ENCODE peak calls at places on chromosomes 13 and 19, in seven cellular contexts. One of them, this sample, is unnamed.

GRCh38 chr13:102983496-102983895 is 82.7 kb downstream of the SLC10A2 start:
- DNase-seq in thoracic aorta: no peak
- DNase-seq in heart right ventricle: no peak
- DNase-seq in CD8-positive, alpha-beta T cell: no peak
- DNase-seq in left lung: no peak
- DNase-seq in GM23248: peak; percentile 12
- DNase-seq in A549: no peak
- DNase-seq in this sample: no peak

GRCh38 chr13:112095354-112095753 is 28.4 kb downstream of the SOX1 start:
- DNase-seq in CD8-positive, alpha-beta T cell: no peak
- DNase-seq in left lung: no peak
- DNase-seq in GM23248: no peak
- DNase-seq in heart right ventricle: no peak
- DNase-seq in thoracic aorta: no peak
- DNase-seq in A549: no peak
- DNase-seq in this sample: no peak

GRCh38 chr19:35812220-35813042 is at the start of gene PRODH2:
- DNase-seq in thoracic aorta: no peak
- DNase-seq in A549: no peak
- DNase-seq in heart right ventricle: no peak
- DNase-seq in GM23248: no peak
- DNase-seq in CD8-positive, alpha-beta T cell: no peak
- DNase-seq in left lung: no peak
- DNase-seq in this sample: no peak

GRCh38 chr13:36789730-36790129 is 29.3 kb upstream of the RFXAP start:
- DNase-seq in thoracic aorta: no peak
- DNase-seq in heart right ventricle: no peak
- DNase-seq in GM23248: no peak
- DNase-seq in left lung: no peak
- DNase-seq in A549: no peak
- DNase-seq in CD8-positive, alpha-beta T cell: no peak
- DNase-seq in this sample: no peak

GRCh38 chr13:59680429-59681024 is 483.2 kb downstream of the DIAPH3 start:
- DNase-seq in A549: peak; percentile 17
- DNase-seq in CD8-positive, alpha-beta T cell: no peak
- DNase-seq in thoracic aorta: no peak
- DNase-seq in heart right ventricle: no peak
- DNase-seq in left lung: no peak
- DNase-seq in GM23248: peak; percentile 47
- DNase-seq in this sample: peak; percentile 33

GRCh38 chr19:20238025-20238623 is 71.1 kb downstream of the ZNF486 start:
- DNase-seq in CD8-positive, alpha-beta T cell: peak; percentile 74
- DNase-seq in left lung: peak; percentile 84
- DNase-seq in heart right ventricle: peak; percentile 90
- DNase-seq in A549: no peak
- DNase-seq in GM23248: peak; percentile 96
- DNase-seq in thoracic aorta: peak; percentile 56
- DNase-seq in this sample: peak; percentile 99

GRCh38 chr19:50796128-50796633 is 6.0 kb downstream of the ACP4 start:
- DNase-seq in thoracic aorta: no peak
- DNase-seq in left lung: no peak
- DNase-seq in GM23248: no peak
- DNase-seq in heart right ventricle: no peak
- DNase-seq in CD8-positive, alpha-beta T cell: no peak
- DNase-seq in A549: peak; percentile 50
- DNase-seq in this sample: no peak

GRCh38 chr19:17107546-17108452 is 32.2 kb downstream of the MYO9B start:
- DNase-seq in thoracic aorta: peak; percentile 96
- DNase-seq in A549: peak; percentile 86
- DNase-seq in CD8-positive, alpha-beta T cell: no peak
- DNase-seq in GM23248: peak; percentile 99
- DNase-seq in left lung: peak; percentile 92
- DNase-seq in heart right ventricle: peak; percentile 80
- DNase-seq in this sample: peak; percentile 87

GRCh38 chr13:77751513-77752456 is 54.3 kb downstream of the SLAIN1 start:
- DNase-seq in thoracic aorta: no peak
- DNase-seq in heart right ventricle: no peak
- DNase-seq in GM23248: peak; percentile 63
- DNase-seq in A549: peak; percentile 42
- DNase-seq in left lung: no peak
- DNase-seq in CD8-positive, alpha-beta T cell: no peak
- DNase-seq in this sample: peak; percentile 13

GRCh38 chr13:44437356-44438233 is 64.0 kb downstream of the SERP2 start:
- DNase-seq in CD8-positive, alpha-beta T cell: no peak
- DNase-seq in GM23248: peak; percentile 64
- DNase-seq in left lung: no peak
- DNase-seq in heart right ventricle: no peak
- DNase-seq in thoracic aorta: no peak
- DNase-seq in A549: peak; percentile 49
- DNase-seq in this sample: peak; percentile 58

GRCh38 chr13:69948016-69948415 is 159.6 kb upstream of the ATXN8OS start:
- DNase-seq in CD8-positive, alpha-beta T cell: no peak
- DNase-seq in left lung: no peak
- DNase-seq in heart right ventricle: no peak
- DNase-seq in A549: no peak
- DNase-seq in thoracic aorta: no peak
- DNase-seq in GM23248: no peak
- DNase-seq in this sample: no peak

GRCh38 chr13:108560092-108560491 is 69.3 kb upstream of the MYO16 start:
- DNase-seq in GM23248: no peak
- DNase-seq in A549: no peak
- DNase-seq in left lung: no peak
- DNase-seq in heart right ventricle: no peak
- DNase-seq in thoracic aorta: no peak
- DNase-seq in CD8-positive, alpha-beta T cell: no peak
- DNase-seq in this sample: no peak

DNA sequence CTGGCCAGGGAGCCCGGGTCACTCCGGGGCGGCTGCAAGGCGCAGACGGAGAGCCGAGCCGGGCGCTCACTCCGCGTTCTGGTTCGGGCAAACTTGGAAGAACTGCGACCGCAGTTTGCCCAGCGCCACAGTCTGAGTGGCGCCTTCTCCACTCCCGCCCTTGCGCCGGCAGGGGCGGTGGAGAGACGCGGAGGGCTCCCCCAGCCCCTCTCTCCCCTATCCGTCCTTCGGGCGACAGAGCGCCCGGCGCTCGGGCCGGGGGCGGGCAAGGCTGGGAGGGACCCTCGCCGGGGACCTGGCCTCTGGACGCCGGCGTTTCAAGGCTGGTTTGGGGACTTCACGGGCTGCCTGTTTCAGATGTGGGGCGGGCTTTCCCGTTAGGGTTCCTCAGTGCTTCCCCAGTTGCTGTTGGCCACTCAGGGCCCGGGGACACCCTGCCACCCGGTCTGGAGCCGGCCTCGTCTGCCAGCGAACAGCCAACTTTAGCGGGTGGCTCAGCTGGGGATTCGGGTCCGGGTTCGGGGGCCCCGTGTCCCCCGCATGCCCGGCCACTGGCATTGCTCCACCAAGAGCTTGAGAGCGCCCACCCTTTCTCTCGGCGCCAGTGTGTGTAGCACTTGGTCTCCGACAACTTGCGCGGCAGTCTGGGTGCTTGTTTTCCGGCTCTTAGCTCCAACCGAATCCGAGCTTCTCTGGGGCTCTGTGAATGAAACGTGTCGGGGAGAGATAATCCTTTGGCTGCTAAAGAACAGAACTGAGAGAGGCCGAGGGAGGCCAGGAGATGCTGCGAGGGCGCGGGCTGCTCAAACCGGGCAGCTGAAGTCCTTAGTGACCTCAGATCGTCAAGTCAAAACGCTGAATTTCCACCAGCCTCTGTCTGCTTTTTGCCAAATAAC is 1.5 kb downstream of the GPC6 start:
- DNase-seq in left lung: peak; percentile 71
- DNase-seq in GM23248: peak; percentile 90
- DNase-seq in CD8-positive, alpha-beta T cell: no peak
- DNase-seq in heart right ventricle: peak; percentile 31
- DNase-seq in thoracic aorta: no peak
- DNase-seq in A549: peak; percentile 59
- DNase-seq in this sample: peak; percentile 94
- H3K27ac ChIP-seq in left lung: peak overlapping the region; percentile 57
- H3K27ac ChIP-seq in GM23248: peak overlapping the region; percentile 73
- H3K27ac ChIP-seq in CD8-positive, alpha-beta T cell: no peak overlapping the region
- H3K27ac ChIP-seq in heart right ventricle: peak overlapping the region; percentile 40
- H3K27ac ChIP-seq in thoracic aorta: peak overlapping the region; percentile 92
- H3K27ac ChIP-seq in A549: peak overlapping the region; percentile 92
- H3K27ac ChIP-seq in this sample: peak overlapping the region; percentile 88

GRCh38 chr19:53531457-53531856 is 6.5 kb upstream of the ZNF331 start:
- DNase-seq in CD8-positive, alpha-beta T cell: no peak
- DNase-seq in A549: no peak
- DNase-seq in heart right ventricle: no peak
- DNase-seq in thoracic aorta: no peak
- DNase-seq in GM23248: no peak
- DNase-seq in left lung: no peak
- DNase-seq in this sample: no peak

GRCh38 chr19:53530622-53531021 is 7.3 kb upstream of the ZNF331 start:
- DNase-seq in A549: no peak
- DNase-seq in left lung: no peak
- DNase-seq in GM23248: no peak
- DNase-seq in CD8-positive, alpha-beta T cell: no peak
- DNase-seq in thoracic aorta: no peak
- DNase-seq in heart right ventricle: no peak
- DNase-seq in this sample: no peak

GRCh38 chr19:53536223-53536543 is 1.8 kb upstream of the ZNF331 start:
- DNase-seq in A549: no peak
- DNase-seq in thoracic aorta: no peak
- DNase-seq in heart right ventricle: no peak
- DNase-seq in CD8-positive, alpha-beta T cell: no peak
- DNase-seq in GM23248: no peak
- DNase-seq in left lung: no peak
- DNase-seq in this sample: no peak

GRCh38 chr19:53537126-53537522 is 821 bp upstream of the ZNF331 start:
- DNase-seq in heart right ventricle: no peak
- DNase-seq in CD8-positive, alpha-beta T cell: no peak
- DNase-seq in GM23248: no peak
- DNase-seq in A549: no peak
- DNase-seq in thoracic aorta: no peak
- DNase-seq in left lung: no peak
- DNase-seq in this sample: no peak

DNA sequence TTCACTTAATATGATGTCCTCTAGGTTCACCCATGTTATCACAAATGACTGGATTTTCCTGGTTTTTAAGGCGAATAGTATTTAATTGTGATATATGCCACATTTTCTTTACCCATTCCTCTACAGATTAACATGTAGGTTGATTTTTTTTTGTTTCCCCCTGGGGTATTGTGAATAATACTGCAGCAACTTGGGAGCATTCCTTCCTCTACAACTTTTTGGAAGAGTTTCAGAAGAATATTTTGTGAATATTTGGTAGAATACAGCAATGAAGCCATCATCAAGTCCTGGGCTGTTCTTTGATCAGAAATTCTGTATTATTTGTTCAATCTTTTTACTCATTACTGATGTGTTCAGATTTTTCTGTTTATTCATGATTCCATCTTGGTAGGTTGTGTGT is 5.6 kb upstream of the ZNF331 start:
- DNase-seq in CD8-positive, alpha-beta T cell: no peak
- DNase-seq in thoracic aorta: no peak
- DNase-seq in heart right ventricle: no peak
- DNase-seq in A549: no peak
- DNase-seq in left lung: no peak
- DNase-seq in GM23248: peak; percentile 47
- DNase-seq in this sample: no peak
- H3K9me3 ChIP-seq in CD8-positive, alpha-beta T cell: no peaks in the 10 kb centered on the region
- H3K9me3 ChIP-seq in thoracic aorta: no peaks in the 10 kb centered on the region
- H3K9me3 ChIP-seq in heart right ventricle: no peaks in the 10 kb centered on the region
- H3K9me3 ChIP-seq in A549: peaks cover 55% of the 10 kb centered on the region
- H3K9me3 ChIP-seq in left lung: no peaks in the 10 kb centered on the region
- H3K9me3 ChIP-seq in GM23248: no peaks in the 10 kb centered on the region
- H3K9me3 ChIP-seq in this sample: no peaks in the 10 kb centered on the region

DNA sequence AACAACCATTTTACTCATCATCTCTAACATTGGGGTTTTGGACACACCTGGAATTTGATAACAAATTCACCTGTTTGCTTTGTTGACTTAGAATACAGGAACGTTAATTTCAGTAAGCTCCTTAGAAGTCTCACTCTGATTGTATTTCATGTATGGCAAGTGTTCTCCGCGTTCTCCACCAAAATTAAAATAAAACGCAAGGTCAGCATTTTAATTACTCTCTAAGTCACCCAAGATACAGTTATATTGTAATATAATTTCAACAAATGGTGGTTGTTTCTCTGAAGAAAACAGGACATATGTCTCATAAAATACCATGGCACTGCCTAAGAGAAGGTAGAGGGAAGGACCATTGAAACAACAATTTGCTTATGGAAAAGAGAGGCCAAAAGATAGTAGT is 742.1 kb downstream of the LIG4 start:
- DNase-seq in CD8-positive, alpha-beta T cell: no peak
- DNase-seq in left lung: no peak
- DNase-seq in A549: no peak
- DNase-seq in GM23248: no peak
- DNase-seq in heart right ventricle: no peak
- DNase-seq in thoracic aorta: no peak
- DNase-seq in this sample: no peak
- H3K27ac ChIP-seq in CD8-positive, alpha-beta T cell: no peak overlapping the region
- H3K27ac ChIP-seq in left lung: no peak overlapping the region
- H3K27ac ChIP-seq in A549: no peak overlapping the region
- H3K27ac ChIP-seq in GM23248: no peak overlapping the region
- H3K27ac ChIP-seq in heart right ventricle: no peak overlapping the region
- H3K27ac ChIP-seq in thoracic aorta: no peak overlapping the region
- H3K27ac ChIP-seq in this sample: no peak overlapping the region

GRCh38 chr19:54551293-54551692 is 22.3 kb upstream of the LILRA2 start:
- DNase-seq in left lung: no peak
- DNase-seq in thoracic aorta: no peak
- DNase-seq in GM23248: no peak
- DNase-seq in A549: no peak
- DNase-seq in CD8-positive, alpha-beta T cell: no peak
- DNase-seq in heart right ventricle: no peak
- DNase-seq in this sample: no peak

GRCh38 chr19:54551950-54552912 is 21.4 kb upstream of the LILRA2 start:
- DNase-seq in left lung: peak; percentile 87
- DNase-seq in CD8-positive, alpha-beta T cell: no peak
- DNase-seq in heart right ventricle: peak; percentile 34
- DNase-seq in thoracic aorta: no peak
- DNase-seq in GM23248: no peak
- DNase-seq in A549: no peak
- DNase-seq in this sample: no peak

GRCh38 chr19:54548806-54549205 is 24.8 kb upstream of the LILRA2 start:
- DNase-seq in thoracic aorta: no peak
- DNase-seq in A549: no peak
- DNase-seq in left lung: no peak
- DNase-seq in GM23248: no peak
- DNase-seq in CD8-positive, alpha-beta T cell: no peak
- DNase-seq in heart right ventricle: no peak
- DNase-seq in this sample: no peak

GRCh38 chr19:54552913-54553310 is 20.7 kb upstream of the LILRA2 start:
- DNase-seq in CD8-positive, alpha-beta T cell: no peak
- DNase-seq in A549: no peak
- DNase-seq in thoracic aorta: no peak
- DNase-seq in heart right ventricle: no peak
- DNase-seq in left lung: no peak
- DNase-seq in GM23248: no peak
- DNase-seq in this sample: no peak

GRCh38 chr19:54549224-54549623 is 24.4 kb upstream of the LILRA2 start:
- DNase-seq in A549: no peak
- DNase-seq in GM23248: no peak
- DNase-seq in CD8-positive, alpha-beta T cell: no peak
- DNase-seq in thoracic aorta: no peak
- DNase-seq in left lung: no peak
- DNase-seq in heart right ventricle: no peak
- DNase-seq in this sample: no peak
- H3K9me3 ChIP-seq in A549: peaks cover 5% of the 10 kb centered on the region
- H3K9me3 ChIP-seq in GM23248: no peaks in the 10 kb centered on the region
- H3K9me3 ChIP-seq in CD8-positive, alpha-beta T cell: no peaks in the 10 kb centered on the region
- H3K9me3 ChIP-seq in thoracic aorta: no peaks in the 10 kb centered on the region
- H3K9me3 ChIP-seq in left lung: no peaks in the 10 kb centered on the region
- H3K9me3 ChIP-seq in heart right ventricle: no peaks in the 10 kb centered on the region
- H3K9me3 ChIP-seq in this sample: no peaks in the 10 kb centered on the region